ENCODE peak calls at places on chromosomes 13 and 19, in four cellular contexts. F, D, T and C are unnamed samples.

GRCh38 chr19:35935911-35936737 is at the start of gene LRFN3:
- DNase-seq in F (peak; percentile 66), D (peak; percentile 66), T (peak; percentile 47), C (peak; percentile 88)

GRCh38 chr13:63307239-63307638 is 1891.6 kb upstream of the PCDH20 start:
- DNase-seq in F (peak; percentile 32), D (no peak), T (no peak), C (no peak)

GRCh38 chr13:72698164-72698563 is 29.3 kb downstream of the MZT1 start:
- DNase-seq in F (no peak), D (no peak), T (no peak), C (no peak)

GRCh38 chr19:20103091-20103501 is 25.3 kb downstream of the ZNF90 start:
- DNase-seq in F (no peak), D (no peak), T (no peak), C (no peak)

GRCh38 chr19:47155141-47155540 is 24.5 kb downstream of the SAE1 start:
- DNase-seq in F (no peak), D (no peak), T (no peak), C (no peak)

GRCh38 chr13:40247845-40248244 is 418.6 kb downstream of the FOXO1 start:
- DNase-seq in F (peak; percentile 22), D (no peak), T (no peak), C (no peak)

GRCh38 chr13:77724092-77724491 is 26.6 kb downstream of the SLAIN1 start:
- DNase-seq in F (no peak), D (no peak), T (no peak), C (no peak)

GRCh38 chr13:26837997-26838396 is 77.4 kb upstream of the GPR12 start:
- DNase-seq in F (peak; percentile 22), D (no peak), T (no peak), C (no peak)

GRCh38 chr13:59261928-59262488 is 901.7 kb downstream of the DIAPH3 start:
- DNase-seq in F (no peak), D (no peak), T (no peak), C (no peak)

GRCh38 chr19:13899912-13900584 is 5.9 kb downstream of the BRME1 start:
- DNase-seq in F (no peak), D (no peak), T (no peak), C (no peak)

GRCh38 chr13:72726721-72727416 is 560 bp downstream of the MZT1 start:
- DNase-seq in F (peak; percentile 6), D (peak; percentile 22), T (peak; percentile 27), C (peak; percentile 68)

GRCh38 chr13:66748712-66749111 is 481.4 kb downstream of the PCDH9 start:
- DNase-seq in F (no peak), D (no peak), T (no peak), C (no peak)

GRCh38 chr19:35740108-35740422 is 2.2 kb downstream of the IGFLR1 start:
- DNase-seq in F (no peak), D (no peak), T (no peak), C (no peak)

GRCh38 chr13:98581971-98582702 is 5.2 kb upstream of the STK24 start:
- DNase-seq in F (peak; percentile 14), D (no peak), T (no peak), C (no peak)

GRCh38 chr13:31767175-31767900 is 28.0 kb downstream of the RXFP2 start:
- DNase-seq in F (no peak), D (no peak), T (no peak), C (no peak)

GRCh38 chr13:24306632-24307031 is 2.7 kb upstream of the C1QTNF9 start:
- DNase-seq in F (peak; percentile 67), D (no peak), T (no peak), C (no peak)

GRCh38 chr19:8512115-8512967 is 1.6 kb downstream of the ZNF414 start:
- DNase-seq in F (peak; percentile 61), D (no peak), T (no peak), C (no peak)

GRCh38 chr13:106052200-106052767 is 483.2 kb downstream of the EFNB2 start:
- DNase-seq in F (no peak), D (no peak), T (no peak), C (peak; percentile 27)

GRCh38 chr19:18202759-18203407 is 959 bp downstream of the RAB3A start:
- DNase-seq in F (peak; percentile 18), D (no peak), T (no peak), C (peak; percentile 49)
- TF ChIP-seq CTCF in F (peak; percentile 52), D (no peak), T (peak; percentile 27), C (no peak)

GRCh38 chr19:42693760-42694350 is 46.4 kb downstream of the PSG3 start:
- DNase-seq in F (peak; percentile 75), D (no peak), T (no peak), C (peak; percentile 19)
- TF ChIP-seq CTCF in F (peak; percentile 85), D (no peak), T (no peak), C (no peak)

GRCh38 chr19:24072720-24073119 is 14.3 kb upstream of the ZNF254 start:
- DNase-seq in F (no peak), D (no peak), T (no peak), C (no peak)

GRCh38 chr19:24073807-24074206 is 13.2 kb upstream of the ZNF254 start:
- DNase-seq in F (peak; percentile 61), D (no peak), T (no peak), C (no peak)

GRCh38 chr19:24071078-24071477 is 15.9 kb upstream of the ZNF254 start:
- DNase-seq in F (no peak), D (no peak), T (no peak), C (no peak)

GRCh38 chr19:24078688-24079087 is 8.3 kb upstream of the ZNF254 start:
- DNase-seq in F (no peak), D (no peak), T (no peak), C (no peak)

GRCh38 chr19:24074720-24075119 is 12.3 kb upstream of the ZNF254 start:
- DNase-seq in F (peak; percentile 81), D (no peak), T (no peak), C (no peak)
- TF ChIP-seq CTCF in F (peak; percentile 37), D (no peak), T (no peak), C (no peak)

GRCh38 chr19:655691-656090 is 7.3 kb downstream of the RNF126 start:
- DNase-seq in F (no peak), D (no peak), T (no peak), C (no peak)

GRCh38 chr19:658059-658839 is 4.8 kb downstream of the RNF126 start:
- DNase-seq in F (no peak), D (no peak), T (no peak), C (no peak)

GRCh38 chr19:658916-659839 is 3.8 kb downstream of the RNF126 start:
- DNase-seq in F (no peak), D (no peak), T (no peak), C (no peak)

GRCh38 chr19:657611-658010 is 5.4 kb downstream of the RNF126 start:
- DNase-seq in F (no peak), D (no peak), T (no peak), C (no peak)

GRCh38 chr19:656751-657559 is 6.1 kb downstream of the RNF126 start:
- DNase-seq in F (no peak), D (no peak), T (no peak), C (no peak)
- TF ChIP-seq CTCF in F (no peak), D (no peak), T (no peak), C (no peak)

DNA sequence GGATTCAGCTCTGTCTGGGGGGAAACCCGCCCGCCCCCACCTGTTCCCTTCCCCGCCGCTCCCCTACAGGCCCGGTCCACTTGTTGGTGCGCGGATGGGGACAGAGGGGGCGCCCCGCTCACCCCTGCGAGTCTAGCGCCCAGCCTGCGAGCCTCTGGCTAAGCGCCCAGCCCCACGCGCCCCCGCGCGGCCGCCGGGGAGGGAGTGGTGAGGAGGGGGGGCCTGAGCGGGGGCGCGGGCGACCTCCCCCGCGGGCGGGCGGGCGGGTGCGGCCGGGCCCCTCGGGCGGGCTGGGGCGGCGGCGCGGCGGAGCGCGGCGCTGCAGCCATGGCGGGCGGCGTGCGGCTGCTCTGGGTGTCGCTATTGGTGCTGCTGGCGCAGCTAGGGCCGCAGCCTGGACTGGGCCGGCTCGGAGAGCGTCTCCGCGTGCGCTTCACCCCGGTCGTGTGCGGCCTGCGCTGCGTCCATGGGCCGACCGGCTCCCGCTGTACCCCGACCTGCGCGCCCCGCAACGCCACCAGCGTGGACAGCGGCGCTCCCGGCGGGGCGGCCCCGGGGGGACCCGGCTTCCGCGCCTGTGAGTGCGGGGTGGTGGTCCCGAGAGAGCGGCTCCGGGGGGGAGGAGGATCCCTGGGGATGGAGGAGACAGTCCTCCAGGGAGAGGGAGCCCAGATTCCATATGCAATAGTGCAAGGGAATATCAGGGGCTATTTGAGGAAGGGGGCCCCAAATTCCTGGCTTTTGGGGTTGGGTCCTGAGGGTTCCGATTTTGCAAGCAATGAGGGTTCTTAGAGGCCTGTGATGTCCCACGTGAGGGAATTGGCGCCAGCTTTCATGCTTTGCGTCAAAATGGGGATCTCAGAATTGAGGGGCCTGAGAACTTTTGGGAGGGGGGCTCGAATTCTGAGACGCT is at the start of gene LTBP4:
- DNase-seq in F (no peak), D (peak; percentile 56), T (no peak), C (peak; percentile 56)
- TF ChIP-seq CTCF in F (no peak), D (peak; percentile 9), T (peak; percentile 11), C (no peak)

DNA sequence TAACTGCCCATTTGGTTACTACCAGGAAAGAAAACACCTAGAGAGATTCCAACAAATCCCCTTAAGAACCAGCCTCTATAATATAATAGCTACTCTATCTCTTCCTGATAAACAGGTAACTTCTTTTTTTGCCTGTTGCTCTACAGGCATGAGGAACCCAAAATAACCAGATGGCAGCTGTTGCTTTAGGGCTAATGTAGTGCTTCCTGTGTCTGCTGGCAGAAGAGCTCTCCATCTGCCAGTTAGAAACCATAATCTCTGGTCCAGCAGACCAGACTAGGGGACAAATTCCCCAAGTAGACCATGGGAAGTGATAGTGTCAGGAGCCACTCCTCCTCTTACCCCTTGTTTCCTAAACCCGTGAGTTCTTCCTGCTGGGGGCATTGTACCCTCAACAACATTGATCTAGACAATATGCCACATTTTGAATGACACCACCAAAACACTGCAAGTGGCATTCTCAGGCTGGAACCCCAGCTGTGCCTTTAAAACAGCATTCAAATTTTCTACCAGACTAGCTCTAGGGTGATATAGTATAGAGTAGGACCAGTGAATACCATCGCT is 135.9 kb downstream of the DLEU7 start:
- DNase-seq in F (no peak), D (no peak), T (no peak), C (no peak)
- TF ChIP-seq CTCF in F (no peak), D (no peak), T (no peak), C (no peak)